ENCODE peak calls at places on chromosomes 5 and 9, in four cellular contexts. A is activated CD4-positive, alpha-beta T cell treated with anti-CD3 and anti-CD28 coated beads, Interleukin-2, amount 50 U/mL, for 4 hours; D is head of caudate nucleus; F is GM10248. H is an unnamed sample.

GRCh38 chr5:89827960-89828359 is 581.6 kb downstream of the CETN3 start:
- DNase-seq in A (no peak), D (no peak), F (no peak), H (no peak)

GRCh38 chr5:43664641-43665040 is 61.7 kb downstream of the NNT start:
- DNase-seq in A (no peak), D (no peak), F (no peak), H (no peak)

GRCh38 chr5:137565450-137565849 is 66.3 kb upstream of the SPOCK1 start:
- DNase-seq in A (no peak), D (no peak), F (no peak), H (no peak)

GRCh38 chr9:124337562-124337961 is 77.7 kb downstream of the PSMB7 start:
- DNase-seq in A (no peak), D (no peak), F (no peak), H (no peak)

GRCh38 chr9:71911908-71912325 is 478 bp downstream of the C9orf85 start:
- DNase-seq in A (no peak), D (no peak), F (no peak), H (peak)

GRCh38 chr5:107389130-107389553 is 281.6 kb downstream of the EFNA5 start:
- DNase-seq in A (no peak), D (no peak), F (peak), H (peak)

GRCh38 chr5:50709471-50709870 is 43.0 kb downstream of the PARP8 start:
- DNase-seq in A (no peak), D (no peak), F (no peak), H (no peak)

GRCh38 chr9:86903461-86904010 is 43.8 kb downstream of the GAS1 start:
- DNase-seq in A (no peak), D (no peak), F (no peak), H (no peak)

GRCh38 chr5:38648703-38649291 is 92.4 kb upstream of the LIFR start:
- DNase-seq in A (no peak), D (no peak), F (no peak), H (no peak)

GRCh38 chr5:175797521-175798038 is 73.8 kb upstream of the CPLX2 start:
- DNase-seq in A (no peak), D (peak), F (no peak), H (no peak)

GRCh38 chr9:87064311-87064710 is 117.0 kb upstream of the GAS1 start:
- DNase-seq in A (no peak), D (no peak), F (no peak), H (peak)

GRCh38 chr5:127870914-127871313 is 167.7 kb downstream of the CCDC192 start:
- DNase-seq in A (no peak), D (no peak), F (no peak), H (peak)

GRCh38 chr5:6181147-6181729 is 197.1 kb downstream of the MED10 start:
- DNase-seq in A (no peak), D (no peak), F (no peak), H (no peak)

GRCh38 chr5:177383181-177383580 is 1.1 kb upstream of the SLC34A1 start:
- DNase-seq in A (no peak), D (peak), F (no peak), H (no peak)

GRCh38 chr5:9173281-9174048 is 372.4 kb downstream of the SEMA5A start:
- DNase-seq in A (no peak), D (no peak), F (no peak), H (no peak)

GRCh38 chr5:55850839-55851674 is at the start of gene IL31RA:
- DNase-seq in A (no peak), D (no peak), F (no peak), H (no peak)

GRCh38 chr5:3009605-3010004 is 258.1 kb upstream of the IRX2 start:
- DNase-seq in A (no peak), D (no peak), F (no peak), H (no peak)

GRCh38 chr5:61183538-61183937 is 21.3 kb upstream of the SMIM15 start:
- DNase-seq in A (no peak), D (no peak), F (no peak), H (no peak)

GRCh38 chr9:75333624-75334023 is 245.3 kb downstream of the OSTF1 start:
- DNase-seq in A (no peak), D (no peak), F (no peak), H (no peak)

GRCh38 chr5:75524591-75524990 is 12.9 kb downstream of the POLK start:
- DNase-seq in A (no peak), D (no peak), F (no peak), H (no peak)

GRCh38 chr5:64811050-64811640 is 42.4 kb downstream of the CWC27 start:
- DNase-seq in A (no peak), D (no peak), F (peak), H (no peak)

GRCh38 chr5:139845846-139846681 is 50.5 kb downstream of the PSD2 start:
- DNase-seq in A (no peak), D (no peak), F (no peak), H (no peak)

GRCh38 chr5:39186289-39186688 is 33.1 kb downstream of the FYB1 start:
- DNase-seq in A (no peak), D (no peak), F (no peak), H (no peak)

GRCh38 chr5:131999471-131999931 is 12.0 kb downstream of the ACSL6 start:
- DNase-seq in A (no peak), D (peak), F (no peak), H (no peak)

GRCh38 chr9:70814597-70814996 is 306.8 kb downstream of the TRPM3 start:
- DNase-seq in A (no peak), D (no peak), F (no peak), H (no peak)

GRCh38 chr9:13586726-13587392 is 307.4 kb upstream of the MPDZ start:
- DNase-seq in A (no peak), D (no peak), F (no peak), H (no peak)

GRCh38 chr5:132487095-132487428 is 3.5 kb downstream of the IRF1 start:
- DNase-seq in A (no peak), D (no peak), F (no peak), H (no peak)